ENCODE peak calls at places on chromosomes 16 and 17, in six cellular contexts. X is HFF-Myc, D is fibroblast of pulmonary artery, N is neuronal stem cell, V is DND-41, E is skeletal muscle cell. I is an unnamed sample.

GRCh38 chr17:19508327-19508867 is 25.3 kb upstream of the SLC47A1 start:
- DNase-seq in X (no peak), D (no peak), N (no peak), V (no peak), E (no peak), I (no peak)

GRCh38 chr16:66373667-66374066 is 7.2 kb downstream of the CDH5 start:
- DNase-seq in X (no peak), D (no peak), N (no peak), V (no peak), E (no peak), I (no peak)

GRCh38 chr17:75315541-75316243 is 26.5 kb upstream of the SLC25A19 start:
- DNase-seq in X (no peak), D (no peak), N (no peak), V (no peak), E (no peak), I (no peak)

GRCh38 chr17:75832652-75833400 is 11.4 kb downstream of the UNC13D start:
- DNase-seq in X (no peak), D (no peak), N (no peak), V (peak), E (no peak), I (no peak)

GRCh38 chr17:10574324-10574723 is 24.9 kb upstream of the MYH2 start:
- DNase-seq in X (no peak), D (no peak), N (no peak), V (no peak), E (no peak), I (no peak)

GRCh38 chr16:12869681-12870427 is 31.5 kb upstream of the SHISA9 start:
- DNase-seq in X (no peak), D (no peak), N (no peak), V (no peak), E (no peak), I (no peak)

GRCh38 chr17:27339836-27340550 is 46.1 kb downstream of the WSB1 start:
- DNase-seq in X (no peak), D (no peak), N (no peak), V (peak), E (no peak), I (no peak)

GRCh38 chr16:83162791-83163190 is 536.0 kb downstream of the CDH13 start:
- DNase-seq in X (no peak), D (no peak), N (no peak), V (no peak), E (no peak), I (no peak)

GRCh38 chr17:74325743-74326379 is at the start of gene KIF19:
- DNase-seq in X (no peak), D (no peak), N (peak), V (no peak), E (no peak), I (no peak)

GRCh38 chr17:71933306-71933705 is 187.5 kb upstream of the SOX9 start:
- DNase-seq in X (no peak), D (no peak), N (no peak), V (no peak), E (no peak), I (no peak)

GRCh38 chr17:37188157-37188556 is 187.6 kb upstream of the C17orf78 start:
- DNase-seq in X (no peak), D (no peak), N (no peak), V (no peak), E (no peak), I (no peak)

GRCh38 chr17:156946-157345 is 19.6 kb downstream of the SCGB1C2 start:
- DNase-seq in X (no peak), D (no peak), N (no peak), V (no peak), E (no peak), I (no peak)

GRCh38 chr17:81428945-81429344 is 33.7 kb downstream of the BAHCC1 start:
- DNase-seq in X (no peak), D (no peak), N (no peak), V (no peak), E (no peak), I (no peak)

GRCh38 chr16:81444448-81445121 is at the start of gene CMIP:
- DNase-seq in X (no peak), D (peak), N (peak), V (peak), E (peak), I (peak)

GRCh38 chr17:7186241-7186640 is 7.1 kb upstream of the ASGR1 start:
- DNase-seq in X (no peak), D (peak), N (no peak), V (no peak), E (no peak), I (no peak)

GRCh38 chr16:77599793-77600415 is 122.4 kb upstream of the NUDT7 start:
- DNase-seq in X (no peak), D (peak), N (no peak), V (peak), E (no peak), I (peak)

GRCh38 chr16:54585094-54585493 is 298.5 kb upstream of the IRX3 start:
- DNase-seq in X (no peak), D (no peak), N (no peak), V (no peak), E (no peak), I (no peak)

GRCh38 chr17:51166987-51167931 is 1.0 kb downstream of the NME2 start:
- DNase-seq in X (no peak), D (peak), N (peak), V (peak), E (no peak), I (peak)

GRCh38 chr16:55021595-55022475 is 91.2 kb downstream of the IRX5 start:
- DNase-seq in X (peak), D (peak), N (no peak), V (peak), E (no peak), I (no peak)

GRCh38 chr17:179066-179432 is 2.4 kb downstream of the DOC2B start:
- DNase-seq in X (no peak), D (no peak), N (no peak), V (no peak), E (no peak), I (no peak)

GRCh38 chr17:82752371-82753200 is 721 bp downstream of the TBCD start:
- DNase-seq in X (no peak), D (no peak), N (no peak), V (peak), E (no peak), I (peak)

GRCh38 chr17:68456529-68457167 is 648 bp downstream of the WIPI1 start:
- DNase-seq in X (peak), D (peak), N (peak), V (no peak), E (peak), I (peak)

GRCh38 chr16:52549011-52549692 is 2.2 kb upstream of the TOX3 start:
- DNase-seq in X (no peak), D (peak), N (no peak), V (no peak), E (no peak), I (no peak)

GRCh38 chr17:81871387-81872120 is 417 bp upstream of the ARHGDIA start:
- DNase-seq in X (no peak), D (peak), N (peak), V (peak), E (no peak), I (peak)

GRCh38 chr17:16448490-16448889 is 33.1 kb downstream of the TRPV2 start:
- DNase-seq in X (no peak), D (no peak), N (no peak), V (no peak), E (no peak), I (no peak)

GRCh38 chr16:79602615-79603014 is 2.1 kb upstream of the MAF start:
- DNase-seq in X (no peak), D (no peak), N (no peak), V (no peak), E (no peak), I (no peak)

GRCh38 chr16:88385831-88386815 is 3.4 kb downstream of the ZNF469 start:
- DNase-seq in X (no peak), D (no peak), N (no peak), V (no peak), E (no peak), I (no peak)

GRCh38 chr17:77451271-77451893 is 310.6 kb downstream of the SEC14L1 start:
- DNase-seq in X (no peak), D (peak), N (peak), V (peak), E (no peak), I (peak)

DNA sequence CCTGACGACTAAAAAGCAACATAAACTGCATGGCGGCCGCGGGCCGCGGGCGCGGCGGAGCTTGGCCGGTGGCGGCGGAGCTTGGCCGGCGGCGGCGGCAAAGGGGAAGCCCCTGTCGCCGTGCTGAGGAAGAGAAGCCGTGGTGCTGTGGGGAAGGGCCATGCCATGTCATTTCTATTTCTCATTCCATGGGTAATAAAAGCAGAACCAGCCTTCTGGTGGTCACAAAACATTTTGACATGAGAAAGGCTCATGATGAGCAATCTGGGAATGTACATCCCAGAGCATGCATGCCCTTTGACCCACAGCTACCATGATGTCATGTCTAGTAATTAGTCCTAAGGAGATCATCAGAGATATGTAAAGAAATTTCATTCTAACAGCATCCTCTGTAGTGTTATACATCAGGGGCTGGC is 23.9 kb upstream of the HEATR6 start:
- DNase-seq in X (no peak), D (peak), N (no peak), V (no peak), E (peak), I (peak)
- H3K4me3 ChIP-seq in X (no peak), D (no peak), N (no peak), V (no peak), E (no peak), I (no peak)

GRCh38 chr16:704552-705380 is 835 bp downstream of the FBXL16 start:
- DNase-seq in X (no peak), D (no peak), N (no peak), V (no peak), E (no peak), I (no peak)
- H3K4me3 ChIP-seq in X (no peak), D (no peak), N (peak), V (no peak), E (peak), I (no peak)

DNA sequence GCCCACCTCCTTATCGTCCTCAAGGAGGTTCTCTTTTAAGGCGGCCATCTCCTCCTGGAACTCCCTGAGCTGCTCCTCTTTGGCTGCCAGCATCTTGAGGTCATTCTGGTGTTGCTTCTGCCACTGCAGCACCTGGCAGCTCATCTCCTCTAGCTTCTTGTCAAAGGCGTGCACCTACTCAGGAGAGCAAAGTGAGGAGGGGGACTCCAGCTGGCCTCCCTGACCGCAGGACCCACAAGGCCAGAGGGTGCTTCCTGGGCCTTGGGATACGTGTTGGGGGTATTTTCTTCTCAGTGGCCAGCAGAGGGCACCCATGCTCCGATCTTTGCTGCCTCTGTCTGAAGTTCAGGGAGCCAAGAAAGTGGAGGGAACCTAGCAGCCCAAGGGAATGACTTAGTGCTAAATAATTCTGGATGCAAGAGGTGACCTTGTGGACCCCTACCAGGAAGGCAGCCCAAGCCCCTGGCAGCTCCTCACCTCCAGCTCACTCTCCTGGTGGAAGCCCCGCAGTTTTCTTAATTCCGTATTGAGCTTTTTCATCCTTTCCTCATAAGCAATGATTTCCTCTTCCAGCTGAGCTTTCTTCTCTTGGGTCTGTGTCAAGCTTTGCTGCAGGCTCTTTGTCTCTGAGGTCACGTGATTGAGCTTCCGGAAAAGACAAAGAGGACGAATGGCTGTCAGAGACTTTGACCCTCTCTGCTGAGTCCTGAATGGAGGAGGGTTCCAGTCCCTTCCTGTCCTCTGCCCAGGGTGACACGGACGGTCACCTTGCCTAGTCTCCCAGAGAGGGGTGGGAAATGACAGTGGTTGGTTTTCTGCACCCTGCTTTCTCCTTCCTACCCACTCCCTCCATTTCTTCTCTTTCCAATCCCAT is 31.4 kb downstream of the DHX38 start:
- DNase-seq in X (peak), D (peak), N (peak), V (peak), E (peak), I (peak)
- H3K4me3 ChIP-seq in X (no peak), D (no peak), N (no peak), V (no peak), E (no peak), I (no peak)

GRCh38 chr17:41519501-41520224 is 973 bp upstream of the KRT15 start:
- DNase-seq in X (no peak), D (no peak), N (no peak), V (no peak), E (no peak), I (no peak)
- H3K4me3 ChIP-seq in X (no peak), D (no peak), N (no peak), V (no peak), E (no peak), I (no peak)

GRCh38 chr17:57289130-57289529 is 32.8 kb downstream of the MSI2 start:
- DNase-seq in X (no peak), D (no peak), N (no peak), V (no peak), E (no peak), I (no peak)

GRCh38 chr17:57288753-57289121 is 32.4 kb downstream of the MSI2 start:
- DNase-seq in X (no peak), D (no peak), N (no peak), V (no peak), E (no peak), I (no peak)

GRCh38 chr17:57289613-57290012 is 33.3 kb downstream of the MSI2 start:
- DNase-seq in X (no peak), D (no peak), N (no peak), V (no peak), E (no peak), I (no peak)

GRCh38 chr17:57286372-57287105 is 30.2 kb downstream of the MSI2 start:
- DNase-seq in X (no peak), D (no peak), N (peak), V (no peak), E (no peak), I (no peak)

GRCh38 chr17:57288034-57288752 is 31.9 kb downstream of the MSI2 start:
- DNase-seq in X (no peak), D (peak), N (no peak), V (no peak), E (no peak), I (no peak)
- H3K4me3 ChIP-seq in X (no peak), D (no peak), N (no peak), V (no peak), E (peak), I (no peak)

GRCh38 chr17:41801374-41802062 is 10.2 kb downstream of the P3H4 start:
- DNase-seq in X (no peak), D (peak), N (peak), V (peak), E (no peak), I (peak)
- H3K4me3 ChIP-seq in X (no peak), D (no peak), N (no peak), V (no peak), E (no peak), I (no peak)

DNA sequence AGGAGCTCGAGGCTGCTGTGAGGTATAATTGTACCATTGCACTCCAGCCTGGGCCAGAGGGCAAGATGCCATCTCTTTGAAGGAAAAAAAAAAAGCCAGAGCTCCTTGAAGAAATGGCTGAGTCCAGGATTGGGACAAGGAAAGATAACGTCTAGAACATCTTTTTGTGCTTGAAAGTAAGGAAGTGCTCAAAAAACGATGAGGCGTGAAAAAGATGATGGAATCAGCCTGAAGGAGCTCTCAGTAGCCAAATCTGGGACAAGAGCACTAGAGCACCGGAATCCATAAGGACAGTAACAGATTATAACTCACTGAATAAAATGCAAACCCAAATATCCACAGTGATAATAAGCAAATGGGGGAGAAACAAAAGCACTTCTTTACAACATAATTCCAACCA is 22.1 kb downstream of the EFTUD2 start:
- DNase-seq in X (no peak), D (no peak), N (no peak), V (no peak), E (no peak), I (no peak)
- H3K4me3 ChIP-seq in X (no peak), D (no peak), N (no peak), V (no peak), E (no peak), I (no peak)

I was measured in endothelial cell of umbilical vein.